ENCODE peak calls at places on chromosomes 1 and 21, in seven cellular contexts. D, R, B, F, Y, C and H are unnamed samples.

GRCh38 chr21:44426663-44427191 is 28.6 kb upstream of the LRRC3 start:
- DNase-seq in D (no peak), R (no peak), B (no peak), F (no peak), Y (peak; percentile 25), C (no peak), H (no peak)

GRCh38 chr21:26140185-26140584 is 30.4 kb downstream of the APP start:
- DNase-seq in D (no peak), R (peak; percentile 52), B (no peak), F (peak; percentile 99), Y (no peak), C (peak; percentile 26), H (peak; percentile 99)

GRCh38 chr1:226424228-226425003 is 16.5 kb upstream of the PARP1 start:
- DNase-seq in D (peak; percentile 32), R (peak; percentile 80), B (no peak), F (peak; percentile 10), Y (no peak), C (peak; percentile 14), H (peak; percentile 32)

GRCh38 chr21:37045556-37045955 is 27.3 kb downstream of the PIGP start:
- DNase-seq in D (no peak), R (no peak), B (no peak), F (no peak), Y (no peak), C (no peak), H (no peak)

GRCh38 chr21:42218836-42219605 is at the start of gene ABCG1:
- DNase-seq in D (peak; percentile 53), R (peak; percentile 46), B (peak; percentile 84), F (peak; percentile 13), Y (peak; percentile 68), C (peak; percentile 81), H (no peak)

GRCh38 chr1:30856260-30856790 is 52.2 kb downstream of the SDC3 start:
- DNase-seq in D (no peak), R (no peak), B (no peak), F (no peak), Y (no peak), C (no peak), H (peak; percentile 34)

GRCh38 chr1:113147073-113147625 is 74.2 kb downstream of the LRIG2 start:
- DNase-seq in D (no peak), R (no peak), B (no peak), F (no peak), Y (no peak), C (no peak), H (no peak)

GRCh38 chr1:10421637-10422036 is 8.6 kb upstream of the CENPS start:
- DNase-seq in D (no peak), R (no peak), B (no peak), F (no peak), Y (no peak), C (no peak), H (no peak)

GRCh38 chr1:243667591-243667990 is 182.5 kb downstream of the AKT3 start:
- DNase-seq in D (peak; percentile 12), R (no peak), B (no peak), F (no peak), Y (peak; percentile 28), C (no peak), H (no peak)

GRCh38 chr1:100523038-100523649 is 14.8 kb upstream of the GPR88 start:
- DNase-seq in D (no peak), R (no peak), B (no peak), F (peak; percentile 21), Y (no peak), C (peak; percentile 6), H (peak; percentile 23)

GRCh38 chr1:37477198-37477931 is 3.0 kb downstream of the ZC3H12A start:
- DNase-seq in D (no peak), R (peak; percentile 85), B (peak; percentile 68), F (peak; percentile 78), Y (peak; percentile 69), C (peak; percentile 42), H (peak; percentile 83)

GRCh38 chr1:10778640-10779039 is 17.8 kb downstream of the CASZ1 start:
- DNase-seq in D (no peak), R (no peak), B (no peak), F (no peak), Y (no peak), C (no peak), H (no peak)

GRCh38 chr1:224592636-224593579 is 23.2 kb upstream of the CNIH3 start:
- DNase-seq in D (no peak), R (peak; percentile 9), B (no peak), F (peak; percentile 88), Y (no peak), C (no peak), H (peak; percentile 77)

GRCh38 chr1:229207916-229208315 is 63.0 kb upstream of the RAB4A start:
- DNase-seq in D (no peak), R (no peak), B (no peak), F (no peak), Y (no peak), C (peak; percentile 73), H (no peak)

GRCh38 chr1:88998716-88999115 is 6.3 kb upstream of the KYAT3 start:
- DNase-seq in D (peak; percentile 67), R (peak; percentile 79), B (no peak), F (peak; percentile 69), Y (no peak), C (peak; percentile 99), H (peak; percentile 73)

GRCh38 chr1:27574871-27575831 is 28.8 kb downstream of the AHDC1 start:
- DNase-seq in D (peak; percentile 77), R (peak; percentile 95), B (peak; percentile 87), F (peak; percentile 85), Y (peak; percentile 87), C (peak; percentile 84), H (peak; percentile 90)

GRCh38 chr1:181073638-181074037 is 14.9 kb upstream of the IER5 start:
- DNase-seq in D (no peak), R (no peak), B (no peak), F (peak; percentile 89), Y (no peak), C (no peak), H (peak; percentile 45)

GRCh38 chr1:229640455-229640854 is 14.4 kb downstream of the URB2 start:
- DNase-seq in D (no peak), R (no peak), B (no peak), F (no peak), Y (no peak), C (no peak), H (no peak)

GRCh38 chr1:7558481-7558880 is 212.6 kb upstream of the VAMP3 start:
- DNase-seq in D (no peak), R (no peak), B (no peak), F (no peak), Y (no peak), C (no peak), H (no peak)

GRCh38 chr1:204102719-204103118 is 29.8 kb downstream of the SOX13 start:
- DNase-seq in D (no peak), R (peak; percentile 60), B (no peak), F (no peak), Y (no peak), C (peak; percentile 48), H (no peak)

GRCh38 chr1:231934797-231935196 is 308.2 kb downstream of the DISC1 start:
- DNase-seq in D (no peak), R (peak; percentile 49), B (no peak), F (peak; percentile 64), Y (no peak), C (no peak), H (no peak)

GRCh38 chr1:207284209-207284892 is 37.1 kb upstream of the CD55 start:
- DNase-seq in D (no peak), R (no peak), B (no peak), F (peak; percentile 9), Y (no peak), C (no peak), H (no peak)

GRCh38 chr1:207279683-207280082 is 41.8 kb upstream of the CD55 start:
- DNase-seq in D (no peak), R (no peak), B (no peak), F (no peak), Y (no peak), C (no peak), H (no peak)

GRCh38 chr1:207283421-207283820 is 38.1 kb upstream of the CD55 start:
- DNase-seq in D (no peak), R (no peak), B (no peak), F (no peak), Y (no peak), C (no peak), H (no peak)

GRCh38 chr1:207282049-207282448 is 39.4 kb upstream of the CD55 start:
- DNase-seq in D (no peak), R (no peak), B (no peak), F (peak; percentile 53), Y (no peak), C (no peak), H (peak; percentile 46)

GRCh38 chr1:207282496-207283380 is 38.7 kb upstream of the CD55 start:
- DNase-seq in D (no peak), R (no peak), B (no peak), F (peak; percentile 11), Y (no peak), C (peak; percentile 40), H (peak; percentile 29)
- H3K4ac ChIP-seq in D (no peak overlapping the region), R (no peak overlapping the region), B (no peak overlapping the region), F (peak overlapping the region; percentile 27), Y (no peak overlapping the region), C (no peak overlapping the region), H (no peak overlapping the region)

DNA sequence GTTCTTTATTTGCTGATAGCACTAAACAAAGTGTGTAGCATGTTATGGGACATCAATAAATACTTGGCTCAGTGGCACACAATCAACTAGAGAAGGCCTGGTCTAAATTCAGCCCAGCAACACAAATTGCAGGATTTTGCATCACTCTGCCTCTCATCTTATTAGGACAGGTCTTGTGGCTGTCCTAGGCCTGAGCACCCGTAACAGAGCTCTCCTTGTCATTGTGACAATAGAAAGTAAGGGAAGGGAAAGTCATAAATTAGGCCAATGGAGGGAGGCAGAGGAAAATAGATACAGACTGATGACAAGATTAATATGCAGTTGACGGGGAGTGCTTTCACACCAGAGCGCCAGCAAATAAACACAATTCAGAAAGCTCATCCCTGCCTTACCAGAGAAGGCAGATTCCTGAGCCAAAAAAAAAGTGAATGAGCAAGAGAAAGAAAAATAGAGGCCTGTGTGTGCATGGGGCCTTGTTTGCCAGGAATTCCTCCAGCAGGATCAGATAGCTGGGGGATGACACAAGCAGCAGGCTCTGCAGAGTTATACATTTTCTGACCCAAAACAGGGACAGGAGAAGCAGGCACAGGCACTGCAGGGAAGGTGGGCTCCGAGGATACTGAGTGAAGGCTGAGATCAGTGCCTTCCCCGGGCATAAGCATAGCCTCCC is 109.9 kb upstream of the SPAG17 start:
- DNase-seq in D (no peak), R (peak; percentile 24), B (no peak), F (no peak), Y (no peak), C (peak; percentile 50), H (no peak)
- H3K27ac ChIP-seq in D (no peak overlapping the region), R (no peak overlapping the region), B (no peak overlapping the region), F (no peak overlapping the region), Y (no peak overlapping the region), C (peak overlapping the region; percentile 75), H (no peak overlapping the region)

DNA sequence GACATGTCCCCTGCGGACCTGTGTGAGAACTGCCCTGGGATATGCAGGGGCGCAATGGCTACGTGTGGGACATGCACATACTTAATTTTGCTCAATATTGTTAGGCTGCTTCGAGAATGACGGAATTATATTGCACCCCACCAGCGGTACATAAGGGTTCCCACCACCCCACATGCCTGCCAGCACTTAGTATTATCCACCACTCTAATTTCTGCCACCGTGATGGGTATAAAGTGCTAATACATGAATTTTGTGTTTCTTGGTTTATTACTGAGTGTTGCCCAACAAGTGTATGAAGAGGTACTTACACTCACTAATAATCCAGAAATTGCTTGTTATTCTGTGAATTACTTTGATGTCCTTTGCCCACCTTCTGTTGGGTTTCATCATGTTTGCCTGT is 52.1 kb upstream of the ACOT11 start:
- DNase-seq in D (no peak), R (no peak), B (no peak), F (no peak), Y (no peak), C (no peak), H (no peak)
- H2BK120ac ChIP-seq in D (no peak overlapping the region), R (no peak overlapping the region), B (no peak overlapping the region), F (no peak overlapping the region), Y (no peak overlapping the region), C (no peak overlapping the region), H (no peak overlapping the region)

GRCh38 chr1:43351421-43352350 is 7.1 kb upstream of the CDC20 start:
- DNase-seq in D (no peak), R (no peak), B (no peak), F (no peak), Y (no peak), C (no peak), H (no peak)
- H3K4ac ChIP-seq in D (no peak overlapping the region), R (no peak overlapping the region), B (no peak overlapping the region), F (peak overlapping the region; percentile 51), Y (no peak overlapping the region), C (no peak overlapping the region), H (no peak overlapping the region)